ENCODE peak calls at places on chromosomes 13 and 19, in ten cellular contexts. T is osteoblast; H is H9; G is IMR-90; V is effector memory CD4-positive, alpha-beta T cell; C is uterus; J is ovary; D is colonic mucosa; U is CD8-positive, alpha-beta memory T cell; P is right lobe of liver. I is an unnamed sample. For H3K4me1 and H3K9me3, the result is how much of the 10 kb centered on the place peaks cover.

GRCh38 chr19:18278521-18279265 is 2.7 kb downstream of the JUND start:
- DNase-seq in D (peak), G (no peak), P (no peak), H (no peak), J (no peak), C (no peak), T (peak), V (peak), U (peak), I (peak)

GRCh38 chr19:52094526-52094925 is 1.0 kb downstream of the ZNF841 start:
- DNase-seq in V (no peak), C (no peak), U (no peak), T (no peak), D (no peak), P (no peak), J (no peak), G (no peak), H (no peak), I (peak)

GRCh38 chr13:112783946-112784500 is 94.2 kb downstream of the ATP11A start:
- DNase-seq in G (no peak), P (no peak), V (no peak), J (no peak), H (peak), C (no peak), D (no peak), T (peak), U (no peak), I (no peak)

GRCh38 chr13:76148926-76149325 is 512.8 kb downstream of the LMO7 start:
- DNase-seq in P (no peak), J (no peak), D (no peak), V (no peak), C (no peak), G (peak), T (peak), H (no peak), U (no peak), I (no peak)

GRCh38 chr19:49520705-49521319 is 7.0 kb upstream of the RCN3 start:
- DNase-seq in D (no peak), G (no peak), V (no peak), H (no peak), T (peak), C (no peak), P (no peak), J (no peak), U (no peak), I (no peak)

GRCh38 chr13:19864018-19864338 is 529 bp upstream of the ZMYM5 start:
- DNase-seq in T (peak), P (peak), D (peak), U (peak), C (peak), G (no peak), H (no peak), V (peak), J (peak), I (no peak)

GRCh38 chr19:45424191-45425058 is 708 bp upstream of the ERCC1 start:
- DNase-seq in J (peak), D (peak), V (no peak), U (peak), T (peak), P (peak), H (peak), C (peak), G (peak), I (peak)

GRCh38 chr19:3062165-3063105 is at the start of gene TLE5:
- DNase-seq in P (peak), C (no peak), D (peak), G (no peak), H (no peak), V (peak), U (peak), T (peak), J (peak), I (peak)

GRCh38 chr13:37194428-37194861 is 89.0 kb upstream of the CSNK1A1L start:
- DNase-seq in V (no peak), C (no peak), J (no peak), D (no peak), H (no peak), T (peak), G (peak), U (no peak), P (no peak), I (no peak)

GRCh38 chr13:73717632-73718031 is 416.6 kb downstream of the KLF12 start:
- DNase-seq in P (no peak), D (no peak), T (no peak), V (no peak), C (no peak), J (no peak), H (no peak), G (peak), U (no peak), I (no peak)

GRCh38 chr19:6861683-6862286 is 25.6 kb upstream of the ADGRE1 start:
- DNase-seq in D (no peak), J (no peak), G (no peak), H (no peak), C (no peak), V (no peak), U (no peak), T (no peak), P (no peak), I (no peak)

GRCh38 chr13:113926951-113927660 is 46.8 kb downstream of the C13orf46 start:
- DNase-seq in D (no peak), U (no peak), P (peak), H (peak), T (peak), J (peak), G (no peak), V (no peak), C (no peak), I (no peak)

GRCh38 chr13:39035204-39035603 is 2.7 kb downstream of the PROSER1 start:
- DNase-seq in C (no peak), G (no peak), P (no peak), T (no peak), V (no peak), D (no peak), U (no peak), J (no peak), H (no peak), I (no peak)

GRCh38 chr13:75913925-75914324 is 277.8 kb downstream of the LMO7 start:
- DNase-seq in P (no peak), V (no peak), D (no peak), H (no peak), J (no peak), T (no peak), C (no peak), U (no peak), G (no peak), I (no peak)

GRCh38 chr13:76928456-76928855 is 19.9 kb upstream of the ACOD1 start:
- DNase-seq in J (no peak), P (no peak), H (no peak), U (no peak), D (no peak), G (peak), T (no peak), V (no peak), C (no peak), I (no peak)

GRCh38 chr19:51142119-51142518 is at the start of gene SIGLEC7:
- DNase-seq in J (no peak), G (no peak), H (no peak), U (no peak), T (no peak), P (no peak), D (no peak), C (no peak), V (no peak), I (no peak)

GRCh38 chr19:19597809-19598306 is 20.6 kb downstream of the PBX4 start:
- DNase-seq in D (no peak), G (no peak), C (no peak), P (no peak), V (peak), J (no peak), H (no peak), U (peak), T (peak), I (peak)

GRCh38 chr13:33798023-33798422 is 19.9 kb upstream of the RFC3 start:
- DNase-seq in V (no peak), J (no peak), G (no peak), T (no peak), H (no peak), D (no peak), C (no peak), P (no peak), U (no peak), I (no peak)

GRCh38 chr13:81001828-81002385 is 661.0 kb upstream of the SPRY2 start:
- DNase-seq in C (no peak), V (no peak), P (no peak), G (no peak), H (no peak), T (no peak), J (no peak), D (no peak), U (no peak), I (no peak)

GRCh38 chr19:36939153-36939552 is 23.0 kb downstream of the ZNF568 start:
- DNase-seq in T (no peak), J (no peak), C (no peak), G (no peak), U (no peak), P (no peak), V (no peak), D (no peak), H (no peak), I (no peak)

GRCh38 chr19:42253245-42254082 is 1.5 kb downstream of the ERF start:
- DNase-seq in P (peak), G (peak), H (peak), U (peak), T (peak), C (peak), V (peak), J (peak), D (peak), I (peak)

GRCh38 chr19:7789447-7789846 is 26.4 kb downstream of the CLEC4M start:
- DNase-seq in D (peak), T (no peak), C (no peak), J (no peak), H (peak), U (no peak), V (no peak), P (no peak), G (no peak), I (peak)

GRCh38 chr19:13165091-13165997 is 15.1 kb downstream of the IER2 start:
- DNase-seq in H (no peak), D (no peak), U (no peak), T (peak), J (no peak), V (no peak), P (no peak), G (no peak), C (no peak), I (no peak)

GRCh38 chr13:54356209-54356608 is 1327.6 kb downstream of the OLFM4 start:
- DNase-seq in D (no peak), H (no peak), T (no peak), V (no peak), G (no peak), U (no peak), P (no peak), J (no peak), C (no peak), I (no peak)

GRCh38 chr19:16249826-16250434 is 52.2 kb downstream of the AP1M1 start:
- DNase-seq in G (peak), J (no peak), V (no peak), H (no peak), C (no peak), T (peak), D (no peak), U (no peak), P (no peak), I (no peak)

GRCh38 chr19:52391135-52391534 is 6.5 kb upstream of the ZNF528 start:
- DNase-seq in H (peak), C (no peak), T (no peak), G (no peak), P (no peak), V (no peak), J (no peak), U (no peak), D (no peak), I (no peak)

GRCh38 chr13:110227864-110228643 is 78.9 kb downstream of the COL4A1 start:
- DNase-seq in G (no peak), P (no peak), T (no peak), V (no peak), C (no peak), D (no peak), J (no peak), H (no peak), U (no peak), I (no peak)

GRCh38 chr19:30898353-30899103 is 450.7 kb downstream of the TSHZ3 start:
- DNase-seq in P (no peak), G (no peak), C (no peak), D (no peak), J (no peak), U (no peak), V (no peak), H (peak), T (no peak), I (no peak)

GRCh38 chr13:38415233-38415632 is 65.6 kb downstream of the UFM1 start:
- DNase-seq in J (no peak), C (no peak), G (no peak), D (no peak), U (no peak), H (no peak), T (no peak), V (no peak), P (no peak), I (no peak)

GRCh38 chr13:27339299-27339698 is 68.7 kb downstream of the RASL11A start:
- DNase-seq in J (no peak), P (no peak), C (no peak), T (no peak), D (peak), U (no peak), H (peak), G (peak), V (no peak), I (no peak)

GRCh38 chr19:1243768-1244692 is 2.5 kb downstream of the ATP5F1D start:
- DNase-seq in D (peak), P (peak), T (peak), J (peak), C (peak), V (peak), H (peak), U (peak), G (peak), I (peak)

GRCh38 chr19:1244693-1245451 is 3.3 kb downstream of the ATP5F1D start:
- DNase-seq in C (peak), T (peak), P (peak), H (no peak), D (peak), J (peak), G (no peak), V (no peak), U (no peak), I (no peak)

GRCh38 chr19:1247747-1248453 is 483 bp upstream of the MIDN start:
- DNase-seq in D (peak), T (peak), C (peak), G (peak), V (peak), U (peak), H (peak), J (peak), P (peak), I (peak)

GRCh38 chr19:1245884-1246816 is 2.2 kb upstream of the MIDN start:
- DNase-seq in C (peak), U (no peak), T (no peak), J (peak), V (no peak), G (no peak), P (peak), D (peak), H (no peak), I (no peak)

GRCh38 chr19:1245468-1245867 is 2.9 kb upstream of the MIDN start:
- DNase-seq in J (peak), G (no peak), H (no peak), T (no peak), D (peak), V (no peak), U (no peak), C (no peak), P (no peak), I (no peak)
- H3K4me1 ChIP-seq in J (under half), G (under half), H (under half), T (under half), D (under half), V (under half), U (under half), C (under half), P (half or more), I (under half)

DNA sequence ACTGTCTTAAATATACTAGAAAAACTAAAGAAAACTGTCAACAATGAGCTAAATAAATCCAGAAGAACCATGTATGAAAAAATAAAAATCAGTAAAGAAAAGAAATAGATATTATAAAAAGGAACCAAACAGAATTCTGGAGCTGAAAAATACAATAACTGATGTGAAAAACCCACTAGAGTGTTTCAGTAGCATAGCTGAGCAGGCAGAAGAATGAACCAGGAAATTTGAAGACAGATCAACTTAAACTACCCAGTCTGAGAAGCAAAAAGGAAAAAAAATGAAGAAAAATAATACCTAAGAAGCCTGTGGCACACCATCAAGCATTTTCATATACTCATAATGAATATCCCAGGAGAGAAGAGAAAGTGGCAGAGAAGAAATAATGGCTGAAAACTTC is 240.1 kb upstream of the RXFP2 start:
- DNase-seq in T (no peak), J (no peak), H (no peak), G (no peak), P (no peak), D (no peak), C (no peak), V (no peak), U (no peak), I (no peak)
- H3K9me3 ChIP-seq in T (under half), J (under half), H (under half), G (under half), P (under half), D (under half), C (under half), V (under half), U (under half), I (under half)

DNA sequence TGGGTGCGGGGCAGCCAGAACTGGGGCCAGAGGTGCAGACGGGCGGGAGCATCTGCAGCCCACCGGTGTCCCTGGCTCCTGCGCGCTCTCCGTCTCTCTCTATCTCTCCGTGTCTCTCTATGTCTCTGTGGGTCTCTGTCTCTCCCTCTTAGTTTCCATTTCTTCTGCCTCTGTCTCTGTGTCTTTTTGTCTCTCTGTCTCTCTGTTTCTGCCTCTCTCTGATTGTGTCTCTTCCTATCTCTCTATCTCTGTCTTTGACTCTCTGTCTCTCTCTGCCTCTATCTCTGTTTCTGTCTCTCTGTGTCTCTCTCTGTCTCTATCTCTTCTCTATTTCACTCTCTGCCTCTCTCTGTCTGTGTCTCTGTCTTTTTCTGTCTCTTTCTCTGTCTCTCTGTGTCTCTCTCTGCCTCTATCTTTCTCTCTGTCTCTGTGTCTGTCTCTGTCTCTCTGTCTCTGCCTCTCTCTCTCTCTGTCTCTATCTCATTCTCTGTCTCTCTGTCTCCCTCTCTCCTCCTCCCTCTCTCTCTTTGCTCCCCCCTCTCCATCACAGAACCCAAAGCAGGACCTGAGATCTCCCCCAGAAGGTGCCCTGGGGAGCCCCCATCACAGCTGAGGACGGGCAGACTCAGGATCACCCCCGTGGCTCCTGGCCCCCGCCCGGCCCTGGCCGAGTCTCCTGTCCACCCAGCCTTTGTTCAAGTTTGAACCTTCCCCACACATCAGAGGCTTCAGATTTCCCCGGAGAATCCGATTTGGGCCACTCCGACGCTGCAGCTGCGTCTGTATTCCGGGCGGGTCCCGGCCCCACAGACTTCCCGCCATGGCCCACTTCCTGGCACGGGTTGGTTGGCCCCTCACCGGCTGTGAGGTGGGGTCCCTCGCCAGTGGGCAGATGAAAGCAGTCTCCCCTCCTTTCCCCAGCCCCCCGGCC is 48.6 kb upstream of the TCF3 start:
- DNase-seq in J (no peak), U (no peak), T (peak), V (no peak), G (no peak), P (no peak), D (no peak), C (no peak), H (no peak), I (no peak)
- H3K27ac ChIP-seq in J (no peak), U (no peak), T (no peak), V (no peak), G (no peak), P (no peak), D (no peak), C (no peak), H (no peak), I (no peak)

GRCh38 chr19:10749435-10750384 is 31.8 kb downstream of the DNM2 start:
- DNase-seq in C (no peak), H (no peak), G (no peak), U (no peak), D (peak), J (no peak), V (no peak), T (peak), P (no peak), I (no peak)

GRCh38 chr19:10752237-10752912 is 34.5 kb downstream of the DNM2 start:
- DNase-seq in U (no peak), J (no peak), C (no peak), V (no peak), D (no peak), T (no peak), P (no peak), G (no peak), H (no peak), I (no peak)

GRCh38 chr19:10753305-10753704 is 35.4 kb downstream of the DNM2 start:
- DNase-seq in U (no peak), G (no peak), T (no peak), C (no peak), P (no peak), V (no peak), J (no peak), H (no peak), D (no peak), I (no peak)

GRCh38 chr19:10752913-10753285 is 35.0 kb downstream of the DNM2 start:
- DNase-seq in P (no peak), G (no peak), H (no peak), J (no peak), D (no peak), V (no peak), T (no peak), C (no peak), U (no peak), I (no peak)

DNA sequence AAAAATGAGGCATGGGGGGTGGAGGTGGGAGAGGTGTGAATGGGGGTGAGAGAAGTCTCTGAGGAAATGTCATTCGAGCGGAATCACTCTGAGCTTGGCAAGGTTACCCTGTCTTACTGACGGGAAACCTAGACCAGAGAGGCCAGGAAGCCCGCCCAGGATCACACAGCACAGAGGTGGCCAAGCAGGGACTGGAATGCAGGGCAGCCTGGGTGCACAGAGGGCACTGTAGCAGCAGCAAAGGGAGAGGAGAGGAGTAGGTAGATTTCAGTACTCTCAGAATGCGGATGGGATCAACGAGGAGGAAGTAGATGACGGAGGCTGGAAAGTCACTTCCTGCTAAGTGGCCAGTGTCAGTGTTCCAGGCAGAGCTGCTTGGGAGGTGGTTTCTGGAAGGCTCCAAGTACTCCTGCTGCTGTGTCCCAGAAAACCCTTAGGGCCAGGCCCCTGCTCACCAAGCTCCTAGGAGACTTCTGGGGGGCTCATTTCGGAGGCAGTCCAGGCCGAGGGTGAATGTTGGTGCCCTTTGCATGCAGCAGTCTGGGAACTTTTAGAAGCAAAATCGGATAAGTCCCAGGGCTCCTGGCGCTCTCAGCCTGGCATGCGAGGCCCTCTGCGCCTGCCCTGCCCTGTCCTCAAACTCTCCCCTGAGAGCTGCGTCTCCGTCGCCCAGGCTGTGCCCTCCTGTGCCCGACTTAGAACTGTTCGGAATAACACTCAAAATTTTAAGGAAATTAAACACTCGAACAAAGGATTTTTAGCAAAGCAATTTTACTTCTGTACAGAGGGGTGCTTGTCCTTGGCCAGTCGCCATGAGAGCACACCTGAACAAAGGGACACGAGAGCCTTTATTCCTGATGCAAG is 33.5 kb downstream of the DNM2 start:
- DNase-seq in H (no peak), T (peak), J (no peak), V (no peak), U (no peak), C (no peak), D (peak), P (no peak), G (no peak), I (no peak)
- H3K4me1 ChIP-seq in H (under half), T (under half), J (under half), V (under half), U (half or more), C (under half), D (under half), P (under half), G (under half), I (under half)

I was measured in CD4-positive, CD25-positive, alpha-beta regulatory T cell.